ENCODE peak calls at places on chromosomes 4 and X, in seven cellular contexts. H is iris pigment epithelial cell; J is endothelial cell of umbilical vein; W is NCI-H1092 treated with DMSO at 0.1 percent for 48 hours; X is activated T-cell treated with anti-CD3 and anti-CD28 coated beads, Interleukin-2, amount 50 U/mL, for 48 hours; G is EH; Q is dorsolateral prefrontal cortex. O is an unnamed sample.
A peak's percentile ranks its signal among the peaks of the same experiment; 100 is the strongest.

GRCh38 chr4:23887989-23888388 is 1.9 kb downstream of the PPARGC1A start:
- DNase-seq in Q (no peak), G (no peak), X (no peak), H (no peak), J (no peak), W (no peak), O (no peak)

GRCh38 chr4:181661090-181661489 is 582.1 kb upstream of the TENM3 start:
- DNase-seq in X (no peak), J (no peak), Q (no peak), G (peak; percentile 82), W (no peak), H (peak; percentile 90), O (no peak)

GRCh38 chr4:86939737-86940141 is 4.9 kb downstream of the AFF1 start:
- DNase-seq in X (peak; percentile 43), J (peak; percentile 45), H (no peak), Q (no peak), G (no peak), W (no peak), O (no peak)

GRCh38 chr4:151674804-151675290 is 86.0 kb downstream of the GATB start:
- DNase-seq in W (no peak), G (no peak), J (peak; percentile 54), H (peak; percentile 62), Q (peak; percentile 49), X (no peak), O (no peak)

GRCh38 chr4:184688447-184688846 is 38.9 kb downstream of the PRIMPOL start:
- DNase-seq in W (no peak), J (peak; percentile 93), Q (no peak), X (peak; percentile 54), G (peak; percentile 92), H (peak; percentile 94), O (no peak)

GRCh38 chr4:93834371-93835066 is 6.0 kb downstream of the ATOH1 start:
- DNase-seq in J (no peak), Q (no peak), W (no peak), G (no peak), X (no peak), H (no peak), O (no peak)

GRCh38 chr4:152970102-152970820 is 34.1 kb downstream of the FHDC1 start:
- DNase-seq in W (no peak), X (no peak), J (peak; percentile 67), G (peak; percentile 91), Q (no peak), H (peak; percentile 61), O (peak; percentile 38)

GRCh38 chrX:55056820-55057690 is 17.8 kb upstream of the PAGE2B start:
- DNase-seq in J (peak; percentile 81), X (no peak), H (peak; percentile 67), Q (no peak), W (peak; percentile 69), G (peak; percentile 29), O (no peak)

GRCh38 chr4:122041312-122041711 is 89.5 kb upstream of the TRPC3 start:
- DNase-seq in X (no peak), J (no peak), G (no peak), Q (no peak), H (no peak), W (no peak), O (no peak)

GRCh38 chrX:66914082-66914481 is 275.2 kb upstream of the EDA2R start:
- DNase-seq in Q (no peak), X (no peak), H (peak; percentile 10), J (no peak), G (no peak), W (no peak), O (no peak)

GRCh38 chr4:139229534-139230039 is 50.4 kb downstream of the MGARP start:
- DNase-seq in H (peak; percentile 68), W (peak; percentile 54), Q (no peak), X (no peak), J (peak; percentile 64), G (peak; percentile 70), O (peak; percentile 27)

GRCh38 chr4:71732706-71733105 is 51.2 kb downstream of the GC start:
- DNase-seq in H (peak; percentile 52), X (no peak), G (peak; percentile 32), W (no peak), J (peak; percentile 14), Q (no peak), O (peak; percentile 21)

GRCh38 chr4:148693913-148694649 is 251.9 kb upstream of the NR3C2 start:
- DNase-seq in X (no peak), H (no peak), G (no peak), Q (no peak), J (no peak), W (no peak), O (no peak)

GRCh38 chr4:98685225-98686045 is 27.0 kb upstream of the TSPAN5 start:
- DNase-seq in X (no peak), W (no peak), G (no peak), H (no peak), J (peak; percentile 63), Q (no peak), O (peak; percentile 57)

GRCh38 chrX:39162322-39162721 is 361.1 kb downstream of the MID1IP1 start:
- DNase-seq in W (no peak), X (peak; percentile 70), Q (no peak), H (no peak), G (no peak), J (no peak), O (peak; percentile 16)

GRCh38 chr4:22573198-22573597 is 57.3 kb upstream of the ADGRA3 start:
- DNase-seq in G (no peak), W (peak; percentile 19), J (no peak), X (no peak), Q (peak; percentile 8), H (peak; percentile 4), O (peak; percentile 81)

GRCh38 chrX:65688403-65688881 is 21.0 kb downstream of the MSN start:
- DNase-seq in Q (no peak), W (no peak), H (peak; percentile 91), J (no peak), X (no peak), G (peak; percentile 70), O (no peak)

GRCh38 chrX:68721991-68722860 is 74.8 kb downstream of the STARD8 start:
- DNase-seq in Q (no peak), J (no peak), X (no peak), H (no peak), W (no peak), G (no peak), O (peak; percentile 3)

GRCh38 chrX:17369294-17369693 is 5.7 kb upstream of the NHS start:
- DNase-seq in X (no peak), J (no peak), Q (no peak), G (no peak), W (no peak), H (no peak), O (no peak)

GRCh38 chr4:40455340-40455902 is 120.3 kb downstream of the CHRNA9 start:
- DNase-seq in J (no peak), H (peak; percentile 25), W (no peak), Q (no peak), X (no peak), G (no peak), O (no peak)

GRCh38 chrX:48683411-48683982 is at the start of gene WAS:
- DNase-seq in J (no peak), X (peak; percentile 65), Q (no peak), W (no peak), G (no peak), H (no peak), O (no peak)

GRCh38 chr4:4608214-4608537 is 66.3 kb upstream of the STX18 start:
- DNase-seq in G (no peak), J (no peak), H (no peak), X (no peak), Q (no peak), W (no peak), O (no peak)

GRCh38 chr4:57023104-57023503 is 44.4 kb downstream of the POLR2B start:
- DNase-seq in G (peak; percentile 96), J (peak; percentile 57), W (no peak), Q (no peak), X (no peak), H (peak; percentile 97), O (no peak)

GRCh38 chr4:182309877-182310276 is 66.7 kb downstream of the TENM3 start:
- DNase-seq in W (no peak), Q (no peak), G (no peak), H (no peak), X (no peak), J (no peak), O (no peak)

GRCh38 chrX:49276207-49276606 is 6.6 kb downstream of the PPP1R3F start:
- DNase-seq in G (no peak), W (no peak), J (no peak), H (no peak), X (no peak), Q (no peak), O (no peak)

GRCh38 chr4:2337896-2338295 is 76.0 kb upstream of the MXD4 start:
- DNase-seq in X (no peak), G (no peak), Q (no peak), W (no peak), J (no peak), H (no peak), O (no peak)

GRCh38 chr4:166816901-166817300 is 417.4 kb downstream of the SPOCK3 start:
- DNase-seq in Q (no peak), G (no peak), X (no peak), J (no peak), W (peak; percentile 21), H (no peak), O (no peak)

GRCh38 chrX:57265126-57265525 is 21.4 kb upstream of the FAAH2 start:
- DNase-seq in W (no peak), Q (no peak), X (no peak), J (no peak), H (no peak), G (no peak), O (no peak)

GRCh38 chrX:132041016-132041415 is 17.9 kb downstream of the STK26 start:
- DNase-seq in W (no peak), Q (no peak), X (no peak), H (peak; percentile 45), G (no peak), J (peak; percentile 2), O (no peak)

GRCh38 chr4:5045099-5045498 is 6.2 kb upstream of the STK32B start:
- DNase-seq in G (peak; percentile 71), J (peak; percentile 45), H (peak; percentile 28), Q (no peak), W (no peak), X (no peak), O (no peak)

O was measured in HAP-1.